ENCODE peak calls at places on chromosomes 6 and 20, in seven cellular contexts. S, X, G, W, B, Z and F are unnamed samples.

GRCh38 chr6:45647341-45648138 is 269.8 kb upstream of the SUPT3H start:
- DNase-seq in S (no peak), X (no peak), G (no peak), W (no peak), B (no peak), Z (no peak), F (no peak)

GRCh38 chr6:28212510-28213212 is 12.4 kb upstream of the ZSCAN9 start:
- DNase-seq in S (peak; percentile 56), X (no peak), G (peak; percentile 82), W (peak; percentile 63), B (no peak), Z (no peak), F (peak; percentile 81)

GRCh38 chr6:14135865-14136539 is 18.4 kb downstream of the CD83 start:
- DNase-seq in S (no peak), X (no peak), G (no peak), W (no peak), B (no peak), Z (no peak), F (no peak)

GRCh38 chr6:82248233-82248735 is 740 bp upstream of the IBTK start:
- DNase-seq in S (no peak), X (no peak), G (peak; percentile 58), W (peak; percentile 37), B (no peak), Z (no peak), F (no peak)

GRCh38 chr6:169256518-169256917 is 2.9 kb upstream of the THBS2 start:
- DNase-seq in S (no peak), X (no peak), G (no peak), W (no peak), B (no peak), Z (no peak), F (no peak)

GRCh38 chr6:166106076-166106686 is 61.5 kb downstream of the TBXT start:
- DNase-seq in S (no peak), X (peak; percentile 9), G (peak; percentile 51), W (peak; percentile 11), B (peak; percentile 35), Z (peak; percentile 58), F (no peak)

GRCh38 chr20:2693996-2694471 is 1.5 kb downstream of the EBF4 start:
- DNase-seq in S (no peak), X (no peak), G (no peak), W (no peak), B (no peak), Z (no peak), F (no peak)

GRCh38 chr6:114007451-114007953 is 36.6 kb upstream of the HDAC2 start:
- DNase-seq in S (no peak), X (no peak), G (no peak), W (no peak), B (no peak), Z (no peak), F (peak; percentile 10)

GRCh38 chr6:92683769-92684168 is 735.6 kb downstream of the EPHA7 start:
- DNase-seq in S (no peak), X (no peak), G (no peak), W (no peak), B (no peak), Z (no peak), F (no peak)

GRCh38 chr20:53579266-53579580 is 14.4 kb downstream of the ZNF217 start:
- DNase-seq in S (no peak), X (no peak), G (no peak), W (no peak), B (no peak), Z (no peak), F (no peak)

GRCh38 chr20:33387177-33387576 is 14.1 kb downstream of the CDK5RAP1 start:
- DNase-seq in S (no peak), X (no peak), G (no peak), W (peak; percentile 62), B (no peak), Z (no peak), F (no peak)

GRCh38 chr6:169617562-169617961 is 84.3 kb downstream of the WDR27 start:
- DNase-seq in S (no peak), X (no peak), G (no peak), W (no peak), B (no peak), Z (no peak), F (no peak)

GRCh38 chr20:57902478-57902877 is 192.7 kb upstream of the PMEPA1 start:
- DNase-seq in S (no peak), X (no peak), G (peak; percentile 27), W (peak; percentile 24), B (no peak), Z (no peak), F (no peak)

GRCh38 chr20:37154684-37155298 is 24.3 kb upstream of the RPN2 start:
- DNase-seq in S (no peak), X (no peak), G (no peak), W (no peak), B (no peak), Z (no peak), F (no peak)

GRCh38 chr6:167708501-167709094 is 118.1 kb upstream of the AFDN start:
- DNase-seq in S (no peak), X (no peak), G (no peak), W (no peak), B (no peak), Z (no peak), F (no peak)

GRCh38 chr6:138493413-138493812 is 5.9 kb downstream of the NHSL1 start:
- DNase-seq in S (no peak), X (no peak), G (no peak), W (peak; percentile 2), B (no peak), Z (no peak), F (no peak)

GRCh38 chr6:150683320-150683719 is 83.6 kb downstream of the PLEKHG1 start:
- DNase-seq in S (no peak), X (peak; percentile 61), G (no peak), W (no peak), B (no peak), Z (no peak), F (no peak)

GRCh38 chr6:34115396-34116314 is 30.2 kb downstream of the GRM4 start:
- DNase-seq in S (no peak), X (peak; percentile 5), G (peak; percentile 44), W (no peak), B (no peak), Z (no peak), F (no peak)

GRCh38 chr20:38295811-38296210 is 8.1 kb upstream of the BPI start:
- DNase-seq in S (no peak), X (no peak), G (no peak), W (no peak), B (no peak), Z (no peak), F (no peak)

GRCh38 chr6:27592481-27593199 is 119.7 kb upstream of the ZNF184 start:
- DNase-seq in S (no peak), X (no peak), G (peak; percentile 70), W (peak; percentile 83), B (no peak), Z (no peak), F (peak; percentile 89)

GRCh38 chr6:141421378-141421777 is 711.3 kb upstream of the GJE1 start:
- DNase-seq in S (no peak), X (no peak), G (peak; percentile 28), W (peak; percentile 83), B (no peak), Z (no peak), F (no peak)

GRCh38 chr20:652611-653109 is 340 bp downstream of the SRXN1 start:
- DNase-seq in S (peak; percentile 66), X (no peak), G (peak; percentile 56), W (peak; percentile 33), B (no peak), Z (peak; percentile 44), F (no peak)

GRCh38 chr6:32825966-32826365 is 9.2 kb upstream of the HLA-DOB start:
- DNase-seq in S (no peak), X (no peak), G (peak; percentile 17), W (peak; percentile 29), B (no peak), Z (no peak), F (no peak)

GRCh38 chr6:1554881-1555569 is 54.7 kb upstream of the FOXC1 start:
- DNase-seq in S (peak; percentile 73), X (peak; percentile 46), G (peak; percentile 96), W (peak; percentile 9), B (peak; percentile 77), Z (peak; percentile 74), F (no peak)